ENCODE peak calls at places on chromosomes 13 and 19, in four cellular contexts. One of them, this sample, is unnamed.

GRCh38 chr19:10553943-10554381 is 10.3 kb downstream of the ATG4D start:
- DNase-seq in NCI-H146: no peak
- DNase-seq in stromal cell of bone marrow: no peak
- DNase-seq in neural crest cell: no peak
- DNase-seq in this sample: no peak

GRCh38 chr19:13012690-13013608 is 17.7 kb downstream of the NFIX start:
- DNase-seq in NCI-H146: no peak
- DNase-seq in stromal cell of bone marrow: no peak
- DNase-seq in neural crest cell: no peak
- DNase-seq in this sample: no peak

GRCh38 chr13:114179087-114179658 is at the start of gene CFAP97D2:
- DNase-seq in NCI-H146: no peak
- DNase-seq in stromal cell of bone marrow: no peak
- DNase-seq in neural crest cell: no peak
- DNase-seq in this sample: no peak

GRCh38 chr19:15099017-15099582 is 8.1 kb upstream of the SYDE1 start:
- DNase-seq in NCI-H146: no peak
- DNase-seq in stromal cell of bone marrow: no peak
- DNase-seq in neural crest cell: no peak
- DNase-seq in this sample: no peak

GRCh38 chr19:35403116-35403760 is 32.4 kb downstream of the GPR42 start:
- DNase-seq in NCI-H146: no peak
- DNase-seq in stromal cell of bone marrow: no peak
- DNase-seq in neural crest cell: no peak
- DNase-seq in this sample: no peak

GRCh38 chr13:73722120-73722519 is 412.1 kb downstream of the KLF12 start:
- DNase-seq in NCI-H146: no peak
- DNase-seq in stromal cell of bone marrow: no peak
- DNase-seq in neural crest cell: no peak
- DNase-seq in this sample: no peak

GRCh38 chr13:67726979-67727378 is 496.8 kb upstream of the PCDH9 start:
- DNase-seq in NCI-H146: no peak
- DNase-seq in stromal cell of bone marrow: no peak
- DNase-seq in neural crest cell: no peak
- DNase-seq in this sample: no peak

GRCh38 chr19:40717880-40718773 is 1.2 kb downstream of the ITPKC start:
- DNase-seq in NCI-H146: no peak
- DNase-seq in stromal cell of bone marrow: no peak
- DNase-seq in neural crest cell: no peak
- DNase-seq in this sample: peak

GRCh38 chr19:29515233-29515619 is 10.6 kb upstream of the VSTM2B start:
- DNase-seq in NCI-H146: no peak
- DNase-seq in stromal cell of bone marrow: no peak
- DNase-seq in neural crest cell: no peak
- DNase-seq in this sample: no peak

GRCh38 chr19:28234637-28235036 is 978.3 kb downstream of the UQCRFS1 start:
- DNase-seq in NCI-H146: no peak
- DNase-seq in stromal cell of bone marrow: no peak
- DNase-seq in neural crest cell: no peak
- DNase-seq in this sample: no peak

GRCh38 chr19:1266818-1267440 is 2.2 kb upstream of the CIRBP start:
- DNase-seq in NCI-H146: no peak
- DNase-seq in stromal cell of bone marrow: no peak
- DNase-seq in neural crest cell: peak
- DNase-seq in this sample: no peak

GRCh38 chr13:26749285-26749684 is 11.3 kb downstream of the GPR12 start:
- DNase-seq in NCI-H146: no peak
- DNase-seq in stromal cell of bone marrow: no peak
- DNase-seq in neural crest cell: no peak
- DNase-seq in this sample: no peak

GRCh38 chr19:17777840-17778620 is 16.9 kb upstream of the B3GNT3 start:
- DNase-seq in NCI-H146: peak
- DNase-seq in stromal cell of bone marrow: no peak
- DNase-seq in neural crest cell: peak
- DNase-seq in this sample: peak

GRCh38 chr13:51803018-51803417 is 945 bp downstream of the DHRS12 start:
- DNase-seq in NCI-H146: peak
- DNase-seq in stromal cell of bone marrow: no peak
- DNase-seq in neural crest cell: no peak
- DNase-seq in this sample: no peak

GRCh38 chr19:54169149-54169731 is 3.7 kb downstream of the TMC4 start:
- DNase-seq in NCI-H146: no peak
- DNase-seq in stromal cell of bone marrow: no peak
- DNase-seq in neural crest cell: no peak
- DNase-seq in this sample: no peak

GRCh38 chr19:6092329-6093286 is 17.7 kb downstream of the RFX2 start:
- DNase-seq in NCI-H146: peak
- DNase-seq in stromal cell of bone marrow: peak
- DNase-seq in neural crest cell: peak
- DNase-seq in this sample: peak

GRCh38 chr13:35879111-35879510 is 252.1 kb downstream of the DCLK1 start:
- DNase-seq in NCI-H146: no peak
- DNase-seq in stromal cell of bone marrow: no peak
- DNase-seq in neural crest cell: no peak
- DNase-seq in this sample: no peak

GRCh38 chr13:76579701-76580100 is 306.5 kb downstream of the KCTD12 start:
- DNase-seq in NCI-H146: no peak
- DNase-seq in stromal cell of bone marrow: no peak
- DNase-seq in neural crest cell: no peak
- DNase-seq in this sample: no peak

GRCh38 chr13:44165895-44166496 is 207.6 kb upstream of the SERP2 start:
- DNase-seq in NCI-H146: no peak
- DNase-seq in stromal cell of bone marrow: no peak
- DNase-seq in neural crest cell: no peak
- DNase-seq in this sample: no peak

GRCh38 chr19:40604647-40605200 is 3.6 kb downstream of the LTBP4 start:
- DNase-seq in NCI-H146: no peak
- DNase-seq in stromal cell of bone marrow: no peak
- DNase-seq in neural crest cell: no peak
- DNase-seq in this sample: peak

GRCh38 chr19:1199531-1199930 is 6.0 kb upstream of the STK11 start:
- DNase-seq in NCI-H146: no peak
- DNase-seq in stromal cell of bone marrow: no peak
- DNase-seq in neural crest cell: no peak
- DNase-seq in this sample: no peak

GRCh38 chr19:46515879-46516350 is 20.2 kb upstream of the PNMA8B start:
- DNase-seq in NCI-H146: peak
- DNase-seq in stromal cell of bone marrow: no peak
- DNase-seq in neural crest cell: no peak
- DNase-seq in this sample: peak

GRCh38 chr13:100461309-100462035 is 127.1 kb downstream of the GGACT start:
- DNase-seq in NCI-H146: peak
- DNase-seq in stromal cell of bone marrow: no peak
- DNase-seq in neural crest cell: no peak
- DNase-seq in this sample: no peak

GRCh38 chr13:41075034-41075433 is 13.7 kb downstream of the WBP4 start:
- DNase-seq in NCI-H146: peak
- DNase-seq in stromal cell of bone marrow: no peak
- DNase-seq in neural crest cell: no peak
- DNase-seq in this sample: peak

GRCh38 chr19:50669319-50670101 is 20.3 kb downstream of the C19orf81 start:
- DNase-seq in NCI-H146: no peak
- DNase-seq in stromal cell of bone marrow: peak
- DNase-seq in neural crest cell: peak
- DNase-seq in this sample: peak

GRCh38 chr19:46515290-46515609 is 19.6 kb upstream of the PNMA8B start:
- DNase-seq in NCI-H146: no peak
- DNase-seq in stromal cell of bone marrow: no peak
- DNase-seq in neural crest cell: no peak
- DNase-seq in this sample: no peak

This sample was measured in HAP-1.